ENCODE peak calls at places on chromosome 21, in eight cellular contexts. H is lung; Z is cardiac muscle cell; B is SJSA1; X is GM06990; S is gastrocnemius medialis; V is CD8-positive, alpha-beta memory T cell; G is naive thymus-derived CD4-positive, alpha-beta T cell. U is an unnamed sample.

GRCh38 chr21:46325073-46325912 is 1.3 kb downstream of the PCNT start:
- DNase-seq in B (peak; percentile 67), Z (peak; percentile 62), S (peak; percentile 39), X (peak; percentile 63), H (peak; percentile 43), V (peak; percentile 2), G (no peak), U (no peak)

GRCh38 chr21:36471254-36471723 is 8.6 kb downstream of the CLDN14 start:
- DNase-seq in S (no peak), Z (no peak), H (no peak), G (no peak), V (no peak), B (no peak), X (peak; percentile 45), U (no peak)

GRCh38 chr21:46425566-46425965 is 33.1 kb upstream of the DIP2A start:
- DNase-seq in X (no peak), H (no peak), S (peak; percentile 54), B (no peak), V (peak; percentile 69), G (peak; percentile 53), Z (no peak), U (no peak)

GRCh38 chr21:32423846-32424535 is 11.5 kb downstream of the EVA1C start:
- DNase-seq in S (no peak), B (no peak), X (no peak), V (no peak), H (no peak), G (no peak), Z (no peak), U (no peak)

GRCh38 chr21:31873696-31874599 is 1.1 kb downstream of the HUNK start:
- DNase-seq in V (peak; percentile 4), X (peak; percentile 22), G (no peak), S (no peak), B (peak; percentile 82), H (peak; percentile 36), Z (peak; percentile 18), U (no peak)

GRCh38 chr21:38878394-38879179 is 72.9 kb downstream of the ETS2 start:
- DNase-seq in H (no peak), V (no peak), B (no peak), S (no peak), Z (peak; percentile 59), G (no peak), X (no peak), U (no peak)

GRCh38 chr21:33070921-33071877 is 1.3 kb downstream of the OLIG1 start:
- DNase-seq in S (no peak), Z (peak; percentile 4), V (no peak), X (peak; percentile 26), H (no peak), G (peak; percentile 4), B (no peak), U (no peak)

GRCh38 chr21:46295996-46296752 is 10.0 kb downstream of the YBEY start:
- DNase-seq in S (peak; percentile 80), B (no peak), H (no peak), G (peak; percentile 47), Z (peak; percentile 96), V (peak; percentile 44), X (no peak), U (peak; percentile 80)

GRCh38 chr21:37527103-37527502 is 160.5 kb downstream of the DYRK1A start:
- DNase-seq in B (no peak), V (no peak), Z (no peak), X (no peak), S (no peak), H (no peak), G (no peak), U (no peak)

GRCh38 chr21:46636550-46637289 is 1.2 kb downstream of the PRMT2 start:
- DNase-seq in Z (no peak), X (no peak), V (no peak), S (no peak), H (no peak), B (no peak), G (peak; percentile 51), U (no peak)

GRCh38 chr21:37642493-37642892 is 273.8 kb downstream of the KCNJ6 start:
- DNase-seq in X (no peak), Z (no peak), G (peak; percentile 7), B (no peak), S (no peak), H (no peak), V (no peak), U (no peak)

DNA sequence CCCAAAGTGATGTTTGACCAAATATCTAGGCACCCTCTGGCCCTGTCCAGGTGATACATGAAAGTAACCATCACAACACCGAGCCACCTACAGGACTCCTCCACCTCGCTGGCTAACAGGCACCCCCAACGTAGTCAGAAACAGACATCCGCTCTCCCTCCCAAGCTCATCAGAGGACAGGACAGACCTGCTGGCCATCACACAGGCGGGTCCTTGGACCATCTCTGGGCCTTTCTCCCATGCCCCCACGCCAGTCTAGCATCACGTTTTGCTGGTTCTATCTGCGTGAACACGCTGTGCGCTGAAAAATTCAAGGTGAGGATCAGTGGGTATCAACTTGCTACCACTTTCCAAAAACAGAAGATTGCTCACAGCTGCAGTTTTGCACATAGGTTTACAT is 21.4 kb upstream of the ADARB1 start:
- DNase-seq in B (no peak), G (no peak), S (peak; percentile 31), H (no peak), X (no peak), V (no peak), Z (no peak), U (no peak)
- H3K4me3 ChIP-seq in B (no peak overlapping the region), G (no peak overlapping the region), S (no peak overlapping the region), H (no peak overlapping the region), X (no peak overlapping the region), V (no peak overlapping the region), Z (no peak overlapping the region), U (no peak overlapping the region)

DNA sequence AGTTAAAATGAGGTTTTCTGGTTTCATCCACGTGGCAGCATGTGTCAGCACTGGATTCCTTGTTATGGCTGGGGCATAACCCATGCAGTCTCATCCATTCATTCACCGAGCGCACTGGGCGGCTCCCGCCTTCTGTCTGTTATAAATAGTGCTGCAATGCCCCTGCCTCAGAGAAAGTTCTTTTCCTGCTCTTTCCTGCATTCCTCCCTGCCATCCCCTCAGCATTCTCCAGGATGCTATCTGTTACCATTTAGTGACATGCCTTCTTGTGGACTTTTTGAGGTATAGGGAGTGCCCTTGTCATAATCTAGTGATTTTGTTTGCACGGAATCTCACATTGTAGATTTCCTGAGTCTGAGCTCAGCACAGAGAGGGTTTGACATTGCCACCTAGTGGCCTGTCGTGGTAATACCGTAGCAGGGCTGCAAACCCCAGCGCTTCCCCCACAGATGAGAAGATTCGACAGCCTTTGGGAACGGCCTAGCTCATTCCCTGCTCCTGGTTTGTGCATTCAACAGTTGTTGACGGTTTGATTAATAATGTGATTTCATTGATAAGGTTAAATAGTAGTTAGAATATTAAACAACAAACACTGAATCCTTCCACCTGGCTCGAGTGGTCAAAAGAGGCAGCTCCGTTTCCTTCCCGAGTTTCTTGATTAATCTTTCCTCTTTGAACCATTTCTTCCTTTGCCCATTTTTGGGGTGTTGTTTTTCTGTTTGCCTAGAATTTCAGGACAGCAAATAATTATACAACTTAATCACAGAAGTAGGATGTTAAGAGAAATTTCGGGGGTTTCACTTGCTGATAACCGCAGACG is 46.3 kb downstream of the UMODL1 start:
- DNase-seq in S (peak; percentile 46), B (peak; percentile 76), X (no peak), V (peak; percentile 59), G (peak; percentile 82), H (peak; percentile 76), Z (peak; percentile 78), U (no peak)
- H3K4me3 ChIP-seq in S (no peak overlapping the region), B (peak overlapping the region; percentile 6), X (peak overlapping the region; percentile 33), V (no peak overlapping the region), G (no peak overlapping the region), H (no peak overlapping the region), Z (no peak overlapping the region), U (no peak overlapping the region)

DNA sequence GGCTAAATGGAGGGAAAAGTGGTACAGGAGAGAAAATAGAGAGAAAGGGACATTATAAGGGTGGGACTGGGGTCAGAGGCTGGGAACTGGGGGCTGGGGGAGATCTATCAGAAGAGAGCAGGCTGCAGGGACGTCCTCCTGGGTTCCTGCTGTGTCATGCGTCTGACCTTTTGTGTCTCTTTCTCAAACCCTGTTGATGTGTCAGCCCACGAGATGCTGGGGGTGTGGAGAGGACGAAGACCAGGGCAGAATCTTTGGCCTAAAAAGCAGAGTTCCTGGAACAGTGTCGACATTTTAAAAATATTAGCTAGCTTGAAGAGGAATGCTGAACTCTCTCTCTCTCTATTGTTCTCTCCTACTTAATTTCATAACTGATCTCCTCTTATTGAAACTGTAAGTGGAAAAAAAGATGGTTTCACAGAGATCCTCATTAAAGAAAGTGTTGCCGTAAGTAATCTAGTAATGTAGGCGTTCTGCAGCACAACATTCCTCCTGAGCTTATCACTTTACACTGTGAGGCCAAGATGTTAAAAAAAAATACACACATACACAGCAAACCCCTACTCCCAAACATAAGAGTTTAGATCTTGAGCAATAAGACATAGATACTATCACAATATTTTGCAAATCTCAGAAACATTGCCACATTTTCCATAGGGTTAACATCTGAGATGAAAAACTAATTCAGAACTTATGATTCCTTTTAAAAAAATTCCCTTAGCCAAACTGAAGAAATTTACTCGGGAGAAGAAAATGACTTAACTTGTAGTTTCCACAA is 52.6 kb downstream of the RUNX1 start:
- DNase-seq in H (peak; percentile 42), S (peak; percentile 25), X (no peak), V (no peak), G (no peak), B (no peak), Z (peak; percentile 81), U (no peak)
- H3K4me3 ChIP-seq in H (no peak overlapping the region), S (no peak overlapping the region), X (no peak overlapping the region), V (no peak overlapping the region), G (no peak overlapping the region), B (no peak overlapping the region), Z (no peak overlapping the region), U (no peak overlapping the region)

GRCh38 chr21:19900149-19900548 is 1098.1 kb upstream of the NCAM2 start:
- DNase-seq in H (no peak), B (no peak), X (no peak), S (no peak), Z (no peak), V (no peak), G (no peak), U (no peak)

GRCh38 chr21:19899645-19900044 is 1098.6 kb upstream of the NCAM2 start:
- DNase-seq in H (no peak), X (no peak), S (no peak), G (no peak), V (no peak), Z (no peak), B (no peak), U (no peak)
- H3K4me3 ChIP-seq in H (no peak overlapping the region), X (no peak overlapping the region), S (no peak overlapping the region), G (no peak overlapping the region), V (no peak overlapping the region), Z (no peak overlapping the region), B (no peak overlapping the region), U (no peak overlapping the region)

U was measured in ascending aorta.